ENCODE peak calls at places on chromosomes 16 and 17, in seven cellular contexts. C, R, M, T, I, J and Y are unnamed samples.

GRCh38 chr16:80938035-80938927 is 68.4 kb downstream of the CMC2 start:
- DNase-seq in T (peak; percentile 50), I (peak; percentile 98), M (peak; percentile 30), J (peak; percentile 8), C (no peak), R (no peak), Y (no peak)

GRCh38 chr16:84196101-84196500 is 5.1 kb downstream of the ADAD2 start:
- DNase-seq in C (no peak), M (no peak), J (no peak), R (no peak), I (no peak), T (no peak), Y (no peak)

GRCh38 chr17:48044851-48045250 is 3.3 kb upstream of the NFE2L1 start:
- DNase-seq in J (no peak), T (no peak), C (no peak), M (no peak), R (no peak), I (no peak), Y (no peak)

GRCh38 chr16:67537636-67538591 is 9.3 kb downstream of the RIPOR1 start:
- DNase-seq in C (peak; percentile 66), T (no peak), I (peak; percentile 75), R (peak; percentile 61), J (peak; percentile 75), M (peak; percentile 75), Y (peak; percentile 74)

GRCh38 chr16:58261263-58261662 is 33.6 kb downstream of the PRSS54 start:
- DNase-seq in R (no peak), C (no peak), T (no peak), I (no peak), J (no peak), M (no peak), Y (no peak)

GRCh38 chr16:12060751-12061150 is 84.2 kb downstream of the SNX29 start:
- DNase-seq in M (no peak), I (no peak), C (no peak), T (no peak), J (no peak), R (no peak), Y (no peak)

GRCh38 chr16:87707097-87707496 is 58.7 kb downstream of the KLHDC4 start:
- DNase-seq in T (no peak), R (no peak), I (no peak), C (no peak), J (no peak), M (no peak), Y (no peak)

GRCh38 chr17:63406689-63407330 is 39.3 kb downstream of the CYB561 start:
- DNase-seq in I (peak; percentile 87), T (peak; percentile 92), C (peak; percentile 28), R (peak; percentile 87), J (peak; percentile 66), M (peak; percentile 82), Y (peak; percentile 67)

GRCh38 chr16:75494696-75495601 is at the start of gene CHST6:
- DNase-seq in T (peak; percentile 17), C (peak; percentile 6), I (peak; percentile 27), R (peak; percentile 73), M (peak; percentile 38), J (peak; percentile 70), Y (peak; percentile 76)

DNA sequence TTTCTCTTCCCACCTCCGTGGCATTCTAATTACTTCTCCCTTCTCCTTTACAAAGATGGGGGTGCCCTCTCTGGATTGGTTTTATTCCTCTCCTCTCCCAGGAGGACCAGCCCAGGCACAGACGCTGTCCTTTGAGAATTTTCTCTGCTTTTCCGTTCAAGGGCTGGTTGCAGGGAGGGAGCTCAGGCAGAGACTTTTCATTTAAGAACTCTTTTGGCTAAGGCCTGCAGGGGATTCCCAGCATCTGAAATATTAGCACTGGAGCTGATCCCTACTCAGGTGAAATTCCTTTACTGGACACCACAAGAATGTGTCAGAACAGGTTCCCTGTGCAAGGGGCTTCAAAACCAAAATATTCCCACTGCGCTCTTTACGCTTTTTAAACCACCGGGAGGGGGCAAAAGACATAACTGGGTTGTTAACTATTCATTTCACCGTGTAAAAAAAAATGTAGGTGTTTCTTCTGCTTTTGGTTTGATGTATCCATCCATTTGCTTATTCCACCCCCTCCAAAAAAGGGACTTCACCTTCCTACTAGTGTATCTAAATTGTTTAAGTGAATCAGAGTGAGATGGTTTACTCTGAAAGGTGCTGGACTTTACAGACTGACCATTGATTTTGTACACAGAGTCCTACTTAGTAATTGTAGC is 1.4 kb downstream of the NFAT5 start:
- DNase-seq in C (no peak), I (peak; percentile 67), R (peak; percentile 66), T (no peak), M (peak; percentile 18), J (peak; percentile 15), Y (peak; percentile 45)
- TF ChIP-seq CTCF in C (no peak), I (no peak), R (peak; percentile 17), T (no peak), M (no peak), J (no peak), Y (no peak)

GRCh38 chr17:15220785-15221184 is 44.3 kb downstream of the PMP22 start:
- DNase-seq in R (no peak), C (no peak), M (no peak), J (no peak), T (no peak), I (no peak), Y (no peak)
- TF ChIP-seq CTCF in R (no peak), C (no peak), M (no peak), J (no peak), T (no peak), I (no peak), Y (no peak)

DNA sequence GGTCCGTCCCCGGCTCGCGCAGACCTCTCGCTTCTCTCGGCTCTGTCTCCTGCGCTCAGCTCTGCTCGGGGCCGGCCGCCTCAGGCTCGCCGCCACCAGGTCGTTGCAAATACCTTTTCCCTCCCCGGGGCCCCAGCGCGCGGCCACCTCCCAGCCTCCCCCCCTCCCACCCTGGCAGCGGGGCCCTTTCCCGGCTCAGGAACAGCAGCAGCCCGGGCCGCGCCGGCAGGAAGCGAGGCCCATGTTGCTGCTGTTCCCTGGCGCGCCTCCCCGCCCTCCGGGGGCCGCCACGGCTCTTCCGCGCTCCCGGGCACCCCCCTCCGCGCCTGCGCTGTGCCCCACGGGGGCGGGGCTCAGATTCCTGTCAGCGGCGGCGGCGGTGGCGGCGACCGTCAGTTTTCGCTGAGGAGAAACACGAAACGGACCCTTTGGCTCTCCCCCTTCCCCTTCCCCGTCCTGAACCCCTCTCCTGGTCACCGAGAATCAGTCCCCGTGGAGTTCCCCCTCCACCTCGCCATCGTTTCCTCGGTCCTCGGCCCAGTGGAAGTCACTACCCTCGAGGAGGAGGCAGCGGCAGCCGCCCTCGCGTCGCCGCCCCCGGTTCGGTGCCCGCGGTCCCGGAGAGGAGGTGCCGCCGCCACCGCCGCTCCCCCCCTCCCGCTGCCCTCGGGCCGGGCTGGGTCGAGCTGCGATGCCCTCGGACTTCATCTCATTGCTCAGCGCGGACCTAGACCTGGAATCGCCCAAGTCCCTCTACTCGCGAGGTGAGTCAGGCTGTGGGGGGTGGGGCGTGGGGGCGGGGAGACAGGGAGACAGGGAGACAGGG is at the start of gene NFAT5:
- DNase-seq in I (peak; percentile 94), M (peak; percentile 93), T (peak; percentile 87), J (peak; percentile 92), C (peak; percentile 91), R (peak; percentile 95), Y (peak; percentile 96)
- TF ChIP-seq CTCF in I (no peak), M (no peak), T (no peak), J (no peak), C (no peak), R (no peak), Y (no peak)

GRCh38 chr17:80671823-80672105 is 127.1 kb downstream of the RPTOR start:
- DNase-seq in J (no peak), R (no peak), T (no peak), I (peak; percentile 58), C (no peak), M (no peak), Y (no peak)
- TF ChIP-seq CTCF in J (no peak), R (no peak), T (no peak), I (no peak), C (no peak), M (no peak), Y (no peak)

GRCh38 chr16:50719401-50720337 is 22.2 kb upstream of the CYLD start:
- DNase-seq in R (no peak), I (no peak), M (peak; percentile 60), C (no peak), J (no peak), T (no peak), Y (peak; percentile 74)
- TF ChIP-seq CTCF in R (no peak), I (no peak), M (no peak), C (peak; percentile 19), J (no peak), T (no peak), Y (no peak)

GRCh38 chr17:40122466-40122943 is 734 bp downstream of the MSL1 start:
- DNase-seq in J (peak; percentile 61), R (peak; percentile 78), I (peak; percentile 42), M (peak; percentile 71), C (no peak), T (peak; percentile 62), Y (peak; percentile 98)
- TF ChIP-seq CTCF in J (no peak), R (no peak), I (peak; percentile 26), M (no peak), C (no peak), T (peak; percentile 4), Y (no peak)

DNA sequence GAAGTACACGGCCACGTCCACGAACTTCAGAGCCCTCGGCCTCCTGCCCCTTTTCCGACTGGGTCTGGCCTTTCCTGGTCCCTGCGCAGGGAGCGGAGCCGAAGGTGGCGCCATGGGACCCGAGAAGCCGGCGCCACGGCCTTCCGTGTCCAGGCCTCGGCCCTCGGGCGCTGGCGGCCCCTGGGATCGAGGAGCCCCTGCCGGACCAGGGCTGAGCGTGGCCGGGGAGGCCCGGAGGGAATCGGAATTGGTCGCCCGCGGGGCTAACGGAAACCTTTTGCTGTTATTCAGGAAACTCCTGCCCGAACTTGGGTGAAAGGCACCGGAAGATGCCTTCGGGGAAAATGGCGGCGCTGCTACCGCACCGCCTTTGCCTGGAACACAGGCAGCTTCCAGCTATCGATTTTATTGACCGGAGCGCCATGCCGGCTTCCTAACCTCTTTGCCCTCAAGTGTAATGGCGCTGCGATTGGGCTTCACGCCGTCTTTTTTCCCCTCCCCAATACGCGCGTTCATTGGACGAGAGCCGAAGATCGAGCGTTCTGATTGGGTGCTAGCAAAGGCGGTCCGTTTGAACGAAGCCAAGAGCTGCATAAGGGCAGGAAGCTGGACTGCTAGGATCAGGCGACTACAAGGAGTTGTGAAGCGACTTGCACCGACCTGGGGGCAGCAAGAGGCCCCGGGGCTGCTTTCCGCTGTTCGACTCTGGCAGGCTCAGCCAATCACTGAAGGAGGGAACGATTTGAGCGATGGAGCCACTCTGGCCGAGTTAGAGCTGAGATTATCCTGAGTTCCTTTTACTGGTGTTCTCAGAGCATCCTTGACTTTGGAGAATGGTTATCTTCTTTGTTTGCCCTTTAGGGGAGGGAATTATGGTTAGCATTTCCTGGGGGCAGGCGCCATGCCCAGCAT is at the start of gene ZNF689:
- DNase-seq in I (peak; percentile 98), J (peak; percentile 93), M (peak; percentile 98), C (peak; percentile 93), T (peak; percentile 98), R (peak; percentile 96), Y (peak; percentile 97)
- TF ChIP-seq CTCF in I (no peak), J (no peak), M (no peak), C (no peak), T (no peak), R (no peak), Y (no peak)

GRCh38 chr16:48862087-48862532 is 252.1 kb upstream of the N4BP1 start:
- DNase-seq in R (no peak), T (peak; percentile 2), C (no peak), J (peak; percentile 23), M (no peak), I (no peak), Y (peak; percentile 14)
- TF ChIP-seq CTCF in R (no peak), T (no peak), C (no peak), J (peak; percentile 53), M (no peak), I (no peak), Y (no peak)